ENCODE peak calls at places on chromosomes 13 and 19, in four cellular contexts. Y is Karpas-422; G is effector memory CD4-positive, alpha-beta T cell; K is transverse colon. C is an unnamed sample.

GRCh38 chr19:48954011-48954594 is 572 bp upstream of the BAX start:
- DNase-seq in Y (peak; percentile 42), G (no peak), K (no peak), C (no peak)

GRCh38 chr13:87131611-87132010 is 539.6 kb upstream of the SLITRK5 start:
- DNase-seq in Y (no peak), G (no peak), K (no peak), C (no peak)

GRCh38 chr13:109724603-109725002 is 61.8 kb downstream of the IRS2 start:
- DNase-seq in Y (no peak), G (no peak), K (no peak), C (no peak)

GRCh38 chr19:16202320-16203255 is 4.9 kb downstream of the AP1M1 start:
- DNase-seq in Y (no peak), G (no peak), K (no peak), C (no peak)

GRCh38 chr13:24293761-24294160 is 15.6 kb upstream of the C1QTNF9 start:
- DNase-seq in Y (no peak), G (no peak), K (no peak), C (no peak)

GRCh38 chr13:88896466-88896865 is 1225.3 kb downstream of the SLITRK5 start:
- DNase-seq in Y (no peak), G (no peak), K (no peak), C (no peak)

GRCh38 chr13:51923983-51924539 is 62.3 kb downstream of the CCDC70 start:
- DNase-seq in Y (no peak), G (no peak), K (no peak), C (no peak)

GRCh38 chr13:19984430-19985218 is 26.1 kb downstream of the ZMYM2 start:
- DNase-seq in Y (peak; percentile 81), G (no peak), K (no peak), C (peak; percentile 66)

GRCh38 chr19:18058208-18059009 is 28.3 kb downstream of the IL12RB1 start:
- DNase-seq in Y (peak; percentile 93), G (peak; percentile 67), K (peak; percentile 81), C (peak; percentile 86)

GRCh38 chr13:32126756-32127155 is 95.2 kb downstream of the FRY start:
- DNase-seq in Y (no peak), G (no peak), K (no peak), C (no peak)

GRCh38 chr13:32124743-32125142 is 93.2 kb downstream of the FRY start:
- DNase-seq in Y (no peak), G (no peak), K (no peak), C (no peak)

GRCh38 chr13:32126298-32126697 is 94.7 kb downstream of the FRY start:
- DNase-seq in Y (no peak), G (no peak), K (no peak), C (no peak)

GRCh38 chr13:32125746-32126145 is 94.2 kb downstream of the FRY start:
- DNase-seq in Y (no peak), G (no peak), K (no peak), C (peak; percentile 33)

GRCh38 chr13:32125221-32125621 is 93.6 kb downstream of the FRY start:
- DNase-seq in Y (no peak), G (no peak), K (no peak), C (no peak)
- H3K27ac ChIP-seq in Y (no peak overlapping the region), G (no peak overlapping the region), K (no peak overlapping the region), C (no peak overlapping the region)

GRCh38 chr19:6224308-6224675 is 55.5 kb downstream of the MLLT1 start:
- DNase-seq in Y (no peak), G (no peak), K (no peak), C (no peak)
- H3K27ac ChIP-seq in Y (no peak overlapping the region), G (no peak overlapping the region), K (no peak overlapping the region), C (no peak overlapping the region)

GRCh38 chr19:35931161-35931873 is 4.9 kb upstream of the LRFN3 start:
- DNase-seq in Y (peak; percentile 100), G (peak; percentile 99), K (peak; percentile 100), C (peak; percentile 100)
- H3K27ac ChIP-seq in Y (peak overlapping the region; percentile 38), G (peak overlapping the region; percentile 55), K (peak overlapping the region; percentile 78), C (no peak overlapping the region)

GRCh38 chr13:35898041-35898440 is 233.1 kb downstream of the DCLK1 start:
- DNase-seq in Y (no peak), G (no peak), K (no peak), C (no peak)
- H3K27ac ChIP-seq in Y (no peak overlapping the region), G (no peak overlapping the region), K (no peak overlapping the region), C (no peak overlapping the region)

GRCh38 chr19:38841787-38842438 is 7.9 kb downstream of the HNRNPL start:
- DNase-seq in Y (peak; percentile 38), G (peak; percentile 64), K (no peak), C (no peak)
- H3K27ac ChIP-seq in Y (no peak overlapping the region), G (peak overlapping the region; percentile 61), K (peak overlapping the region; percentile 22), C (peak overlapping the region; percentile 24)

C was measured in cardiac muscle cell.